ENCODE peak calls at places on chromosomes 11 and 22, in four cellular contexts. One of them, this sample, is unnamed.

GRCh38 chr11:133966924-133967598 is 10.3 kb upstream of the IGSF9B start:
- DNase-seq in glutamatergic neuron: peak
- DNase-seq in cardiac muscle cell: peak
- DNase-seq in dorsolateral prefrontal cortex: peak
- DNase-seq in this sample: peak

GRCh38 chr11:120835601-120836228 is 188.2 kb upstream of the TBCEL start:
- DNase-seq in glutamatergic neuron: no peak
- DNase-seq in cardiac muscle cell: no peak
- DNase-seq in dorsolateral prefrontal cortex: no peak
- DNase-seq in this sample: no peak

GRCh38 chr11:108241370-108242037 is 18.6 kb downstream of the ATM start:
- DNase-seq in glutamatergic neuron: no peak
- DNase-seq in cardiac muscle cell: no peak
- DNase-seq in dorsolateral prefrontal cortex: no peak
- DNase-seq in this sample: no peak

GRCh38 chr11:44094260-44094868 is 1.1 kb upstream of the EXT2 start:
- DNase-seq in glutamatergic neuron: peak
- DNase-seq in cardiac muscle cell: peak
- DNase-seq in dorsolateral prefrontal cortex: peak
- DNase-seq in this sample: peak

GRCh38 chr22:45237065-45237990 is 3.4 kb downstream of the KIAA0930 start:
- DNase-seq in glutamatergic neuron: no peak
- DNase-seq in cardiac muscle cell: no peak
- DNase-seq in dorsolateral prefrontal cortex: no peak
- DNase-seq in this sample: no peak

GRCh38 chr11:106491751-106492150 is 414.3 kb downstream of the AASDHPPT start:
- DNase-seq in glutamatergic neuron: no peak
- DNase-seq in cardiac muscle cell: no peak
- DNase-seq in dorsolateral prefrontal cortex: no peak
- DNase-seq in this sample: no peak

GRCh38 chr22:49079743-49080500 is 747.8 kb downstream of the BRD1 start:
- DNase-seq in glutamatergic neuron: no peak
- DNase-seq in cardiac muscle cell: no peak
- DNase-seq in dorsolateral prefrontal cortex: no peak
- DNase-seq in this sample: no peak

GRCh38 chr11:48055292-48056132 is 75.2 kb downstream of the PTPRJ start:
- DNase-seq in glutamatergic neuron: no peak
- DNase-seq in cardiac muscle cell: peak
- DNase-seq in dorsolateral prefrontal cortex: no peak
- DNase-seq in this sample: no peak

GRCh38 chr11:32870676-32871075 is 21.9 kb upstream of the QSER1 start:
- DNase-seq in glutamatergic neuron: peak
- DNase-seq in cardiac muscle cell: peak
- DNase-seq in dorsolateral prefrontal cortex: no peak
- DNase-seq in this sample: peak

GRCh38 chr22:47220752-47221151 is 458.3 kb downstream of the TBC1D22A start:
- DNase-seq in glutamatergic neuron: no peak
- DNase-seq in cardiac muscle cell: no peak
- DNase-seq in dorsolateral prefrontal cortex: no peak
- DNase-seq in this sample: no peak

GRCh38 chr11:106280041-106280440 is 202.6 kb downstream of the AASDHPPT start:
- DNase-seq in glutamatergic neuron: no peak
- DNase-seq in cardiac muscle cell: no peak
- DNase-seq in dorsolateral prefrontal cortex: no peak
- DNase-seq in this sample: no peak

This sample was measured in D341Med.